ENCODE peak calls at places on chromosome 19, in four cellular contexts. S, E, O and N are unnamed samples. For H3K9me3, the result is how much of the 10 kb centered on the place peaks cover.

GRCh38 chr19:45439569-45440258 is 16.0 kb upstream of the ERCC1 start:
- DNase-seq in S (no peak), E (no peak), O (peak), N (no peak)

GRCh38 chr19:40791996-40792395 is 7.0 kb upstream of the EGLN2 start:
- DNase-seq in S (no peak), E (no peak), O (no peak), N (no peak)

GRCh38 chr19:15529774-15530372 is 21.5 kb downstream of the CYP4F22 start:
- DNase-seq in S (no peak), E (no peak), O (no peak), N (no peak)

GRCh38 chr19:3227054-3227626 is 2.7 kb downstream of the CELF5 start:
- DNase-seq in S (no peak), E (no peak), O (no peak), N (no peak)

GRCh38 chr19:18431351-18432197 is 6.4 kb downstream of the ISYNA1 start:
- DNase-seq in S (no peak), E (no peak), O (no peak), N (no peak)

GRCh38 chr19:1746401-1747284 is 6.7 kb upstream of the ONECUT3 start:
- DNase-seq in S (no peak), E (no peak), O (no peak), N (peak)

GRCh38 chr19:28544451-28545261 is 668.3 kb downstream of the UQCRFS1 start:
- DNase-seq in S (no peak), E (no peak), O (peak), N (no peak)

GRCh38 chr19:8085606-8086464 is 33.3 kb downstream of the CCL25 start:
- DNase-seq in S (peak), E (no peak), O (peak), N (no peak)

GRCh38 chr19:14002571-14003278 is 3.4 kb downstream of the RFX1 start:
- DNase-seq in S (no peak), E (peak), O (no peak), N (no peak)

GRCh38 chr19:47130589-47131168 is at the start of gene SAE1:
- DNase-seq in S (peak), E (peak), O (peak), N (peak)

GRCh38 chr19:30349131-30349730 is 23.0 kb upstream of the ZNF536 start:
- DNase-seq in S (no peak), E (no peak), O (no peak), N (no peak)

GRCh38 chr19:45638930-45639729 is at the start of gene EML2:
- DNase-seq in S (peak), E (no peak), O (peak), N (no peak)

GRCh38 chr19:40763963-40764362 is 11.4 kb upstream of the MIA start:
- DNase-seq in S (no peak), E (no peak), O (no peak), N (no peak)

GRCh38 chr19:16070366-16070990 is 5.8 kb upstream of the TPM4 start:
- DNase-seq in S (peak), E (no peak), O (peak), N (peak)

GRCh38 chr19:29269641-29270040 is 56.7 kb upstream of the UQCRFS1 start:
- DNase-seq in S (no peak), E (no peak), O (no peak), N (no peak)

GRCh38 chr19:41499899-41500298 is 56.9 kb downstream of the ERICH4 start:
- DNase-seq in S (no peak), E (no peak), O (no peak), N (no peak)

GRCh38 chr19:46954502-46955004 is 65.1 kb upstream of the NPAS1 start:
- DNase-seq in S (peak), E (no peak), O (no peak), N (no peak)

GRCh38 chr19:23823952-23824389 is 65.3 kb upstream of the ZNF681 start:
- DNase-seq in S (peak), E (peak), O (peak), N (no peak)

GRCh38 chr19:17830567-17831418 is 9.5 kb upstream of the INSL3 start:
- DNase-seq in S (no peak), E (no peak), O (peak), N (peak)

GRCh38 chr19:47693489-47693888 is 19.7 kb upstream of the EHD2 start:
- DNase-seq in S (no peak), E (no peak), O (no peak), N (no peak)

GRCh38 chr19:47280183-47280797 is 5.6 kb downstream of the INAFM1 start:
- DNase-seq in S (peak), E (no peak), O (peak), N (no peak)

GRCh38 chr19:13022859-13023636 is 27.8 kb downstream of the NFIX start:
- DNase-seq in S (peak), E (no peak), O (peak), N (no peak)

GRCh38 chr19:12064266-12065099 is at the start of gene ZNF844:
- DNase-seq in S (peak), E (peak), O (peak), N (no peak)

GRCh38 chr19:47523473-47523872 is 8.6 kb upstream of the NAPA start:
- DNase-seq in S (peak), E (no peak), O (no peak), N (no peak)

GRCh38 chr19:18437481-18438330 is at the start of gene ISYNA1:
- DNase-seq in S (peak), E (no peak), O (peak), N (no peak)

GRCh38 chr19:1808395-1808731 is 3.7 kb downstream of the ATP8B3 start:
- DNase-seq in S (no peak), E (no peak), O (no peak), N (no peak)

GRCh38 chr19:17385878-17386611 is 8.0 kb downstream of the CCDC194 start:
- DNase-seq in S (peak), E (no peak), O (peak), N (no peak)

GRCh38 chr19:13053761-13054604 is 48.7 kb downstream of the LYL1 start:
- DNase-seq in S (peak), E (no peak), O (no peak), N (peak)

GRCh38 chr19:15195381-15195964 is 5.3 kb downstream of the NOTCH3 start:
- DNase-seq in S (no peak), E (no peak), O (no peak), N (no peak)

GRCh38 chr19:1131718-1132552 is 28.1 kb downstream of the GPX4 start:
- DNase-seq in S (no peak), E (peak), O (peak), N (no peak)

GRCh38 chr19:7456964-7457541 is 31.8 kb downstream of the PEX11G start:
- DNase-seq in S (no peak), E (no peak), O (no peak), N (peak)

GRCh38 chr19:2309734-2310362 is 1.9 kb upstream of the LINGO3 start:
- DNase-seq in S (no peak), E (no peak), O (no peak), N (no peak)

GRCh38 chr19:48121909-48122371 is 11.3 kb upstream of the PLA2G4C start:
- DNase-seq in S (no peak), E (peak), O (no peak), N (no peak)

GRCh38 chr19:14516746-14517438 is 1.3 kb downstream of the DNAJB1 start:
- DNase-seq in S (no peak), E (no peak), O (no peak), N (no peak)

GRCh38 chr19:40776966-40777794 is 867 bp upstream of the RAB4B start:
- DNase-seq in S (peak), E (peak), O (peak), N (peak)

GRCh38 chr19:17997969-17998826 is 9.8 kb upstream of the ARRDC2 start:
- DNase-seq in S (peak), E (no peak), O (peak), N (peak)

DNA sequence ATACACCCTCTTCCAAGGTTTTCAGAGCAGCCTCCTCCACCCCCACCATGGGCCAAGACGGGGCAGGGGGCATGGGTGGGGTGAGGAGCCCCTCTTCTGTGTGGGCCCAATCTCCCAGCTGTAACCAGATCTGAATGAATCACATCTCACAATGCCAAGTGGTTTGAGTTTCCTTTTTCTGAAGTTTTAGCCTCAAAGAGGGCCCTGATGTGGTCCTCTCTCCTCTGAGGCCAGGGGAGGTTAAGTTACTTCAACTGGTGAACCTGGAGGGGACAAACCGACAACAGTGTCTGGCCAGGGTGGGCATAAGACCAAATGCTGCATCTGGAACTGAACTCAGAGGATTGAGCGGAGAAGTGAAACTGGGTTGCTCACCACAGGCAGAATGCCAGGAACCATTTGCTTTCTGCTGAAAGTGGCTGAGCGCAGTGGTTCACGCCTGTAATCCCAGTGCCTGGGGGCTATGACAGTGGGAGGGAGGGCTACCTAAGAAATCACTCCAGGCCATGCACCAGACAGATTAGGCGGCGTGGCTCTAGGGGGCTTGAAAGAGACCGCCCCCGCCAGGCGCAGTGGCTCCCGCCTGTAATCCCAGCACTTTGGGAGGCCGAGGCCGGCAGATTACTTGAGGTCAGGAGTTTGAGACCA is 15.4 kb upstream of the IRGC start:
- DNase-seq in S (no peak), E (no peak), O (no peak), N (no peak)
- TF ChIP-seq ZBTB33 in S (no peak), E (no peak), O (no peak), N (no peak)

GRCh38 chr19:55857974-55858373 is 21.6 kb downstream of the NLRP4 start:
- DNase-seq in S (no peak), E (no peak), O (no peak), N (no peak)

GRCh38 chr19:55858401-55858800 is 22.1 kb downstream of the NLRP4 start:
- DNase-seq in S (no peak), E (no peak), O (no peak), N (no peak)

GRCh38 chr19:55855160-55855559 is 18.8 kb downstream of the NLRP4 start:
- DNase-seq in S (no peak), E (peak), O (no peak), N (no peak)

GRCh38 chr19:55857149-55857548 is 20.8 kb downstream of the NLRP4 start:
- DNase-seq in S (no peak), E (peak), O (no peak), N (no peak)
- H3K9me3 ChIP-seq in S (under half), E (under half), O (under half), N (under half)

GRCh38 chr19:38710928-38711725 is 33.1 kb downstream of the CAPN12 start:
- DNase-seq in S (no peak), E (no peak), O (no peak), N (no peak)
- TF ChIP-seq ATF3 in S (no peak), E (no peak), O (no peak), N (no peak)

GRCh38 chr19:35079826-35080225 is 35.8 kb upstream of the FXYD3 start:
- DNase-seq in S (no peak), E (no peak), O (no peak), N (no peak)
- TF ChIP-seq ZBTB33 in S (no peak), E (no peak), O (no peak), N (no peak)

GRCh38 chr19:56953411-56953810 is 112.9 kb upstream of the PEG3 start:
- DNase-seq in S (no peak), E (no peak), O (no peak), N (no peak)
- H3K9me3 ChIP-seq in S (under half), E (under half), O (under half), N (under half)

DNA sequence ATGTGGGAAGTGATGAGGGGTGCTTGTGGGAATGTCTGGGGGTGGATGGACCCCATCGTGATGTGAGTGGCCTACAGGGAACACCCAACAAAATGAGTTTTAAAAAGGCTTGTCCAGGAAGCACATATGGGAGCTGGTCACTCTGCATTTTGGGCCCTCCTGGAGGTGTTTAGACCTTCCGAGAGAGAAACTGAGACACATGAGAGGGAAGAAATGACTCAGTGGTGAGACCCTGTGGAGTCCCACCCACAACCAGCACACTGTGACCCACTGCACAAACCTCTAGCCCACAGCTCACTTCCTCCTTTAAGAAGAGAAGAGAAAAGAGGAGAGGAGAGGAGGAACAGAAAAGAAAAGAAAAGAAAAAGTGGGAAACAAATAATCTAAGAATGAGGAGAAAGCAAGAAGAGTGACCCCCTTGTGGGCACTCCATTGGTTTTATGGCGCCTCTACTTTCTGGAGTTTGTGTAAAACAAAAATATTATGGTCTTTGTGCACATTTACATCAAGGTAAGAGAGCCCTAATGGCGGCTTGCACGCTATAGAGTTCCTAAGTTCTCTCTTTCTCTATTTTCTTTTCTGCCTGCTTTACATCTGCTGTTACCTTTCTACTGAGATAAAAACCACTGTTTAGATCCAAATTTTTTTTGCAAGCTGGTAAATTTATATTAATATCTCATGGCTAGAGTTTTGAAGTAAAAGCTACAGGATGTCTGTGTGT is 13.3 kb upstream of the LILRB1 start:
- DNase-seq in S (no peak), E (peak), O (no peak), N (no peak)
- TF ChIP-seq ATF3 in S (no peak), E (no peak), O (no peak), N (no peak)

DNA sequence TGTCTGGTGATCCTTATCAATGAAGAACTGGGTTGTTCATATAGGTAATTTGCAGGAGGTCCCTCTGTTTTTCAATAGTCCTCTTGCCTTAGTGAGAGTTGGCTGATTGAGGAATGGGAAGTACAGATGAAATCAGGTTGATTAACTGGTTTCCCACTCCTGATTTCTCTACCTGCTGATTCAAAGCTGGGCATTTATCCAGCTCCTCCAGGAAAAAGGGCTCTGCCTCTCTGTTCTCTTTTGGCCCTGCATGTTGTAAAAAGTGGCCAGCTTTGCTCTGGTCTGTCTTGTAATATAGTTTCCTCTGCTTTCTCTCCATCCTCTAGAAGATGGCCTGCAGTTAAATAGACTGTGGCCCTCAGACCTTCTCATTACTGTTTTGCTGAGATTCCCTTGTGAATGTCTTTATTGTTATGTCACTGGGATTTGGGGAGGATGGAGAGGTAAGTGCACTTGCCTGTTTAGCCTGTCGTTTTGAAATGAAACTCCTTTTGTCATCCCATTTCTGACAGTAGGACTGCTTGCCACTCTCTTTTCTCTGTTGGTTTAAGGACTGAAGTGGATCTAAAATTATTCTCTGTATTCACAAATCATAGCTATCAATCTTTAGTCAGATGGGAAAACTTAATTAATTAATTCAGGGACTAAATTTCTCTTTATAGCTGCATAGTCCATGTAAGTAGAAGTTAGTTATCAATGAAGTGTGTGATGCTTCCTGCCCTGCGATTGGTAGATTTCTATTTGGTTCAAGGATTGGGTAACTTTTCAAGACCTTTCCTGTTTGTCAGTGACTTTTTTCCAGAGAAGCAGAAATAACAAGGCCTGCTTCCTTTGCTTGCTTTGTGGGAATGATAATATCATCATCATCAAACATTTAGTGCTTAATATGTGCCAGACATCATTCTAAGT is 28.5 kb downstream of the GARRE1 start:
- DNase-seq in S (no peak), E (no peak), O (no peak), N (no peak)
- TF ChIP-seq ZBTB33 in S (no peak), E (no peak), O (no peak), N (no peak)